ENCODE peak calls at places on chromosome X, in five cellular contexts. G is cardiac muscle cell; M is dorsolateral prefrontal cortex; W is left lung; E is CD8-positive, alpha-beta memory T cell. L is an unnamed sample.

GRCh38 chrX:82237328-82237727 is 1035.4 kb downstream of the SH3BGRL start:
- DNase-seq in W (no peak), E (no peak), M (no peak), G (no peak), L (no peak)

GRCh38 chrX:46576458-46576857 is 2.9 kb downstream of the CHST7 start:
- DNase-seq in G (peak; percentile 54), E (no peak), M (no peak), W (no peak), L (no peak)

GRCh38 chrX:42530027-42530426 is 247.9 kb downstream of the PPP1R2C start:
- DNase-seq in M (no peak), E (no peak), G (peak; percentile 62), W (no peak), L (peak; percentile 62)

GRCh38 chrX:108399427-108400165 is 38.6 kb downstream of the COL4A6 start:
- DNase-seq in E (no peak), W (no peak), M (no peak), G (peak; percentile 25), L (no peak)

GRCh38 chrX:50103866-50104566 is 96.8 kb downstream of the AKAP4 start:
- DNase-seq in E (no peak), G (no peak), W (no peak), M (no peak), L (no peak)

GRCh38 chrX:16882702-16883486 is 12.7 kb upstream of the RBBP7 start:
- DNase-seq in E (peak; percentile 76), M (peak; percentile 51), G (peak; percentile 73), W (peak; percentile 69), L (no peak)

GRCh38 chrX:47191331-47191730 is 2.3 kb upstream of the UBA1 start:
- DNase-seq in W (no peak), M (no peak), E (peak; percentile 71), G (no peak), L (no peak)

GRCh38 chrX:31217111-31217510 is 145.3 kb upstream of the FTHL17 start:
- DNase-seq in M (no peak), G (no peak), W (no peak), E (no peak), L (no peak)

GRCh38 chrX:46477435-46477834 is 67.8 kb downstream of the ZNF674 start:
- DNase-seq in M (no peak), W (no peak), G (peak; percentile 76), E (no peak), L (no peak)

GRCh38 chrX:10025742-10026493 is 58.8 kb downstream of the CLDN34 start:
- DNase-seq in G (no peak), M (no peak), W (no peak), E (no peak), L (no peak)

GRCh38 chrX:17024896-17025295 is 78.4 kb downstream of the REPS2 start:
- DNase-seq in W (no peak), E (no peak), M (no peak), G (peak; percentile 27), L (no peak)

GRCh38 chrX:11105080-11105479 is 6.1 kb upstream of the HCCS start:
- DNase-seq in G (peak; percentile 48), E (no peak), M (no peak), W (no peak), L (peak; percentile 16)

GRCh38 chrX:56802921-56803848 is 74.1 kb downstream of the NBDY start:
- DNase-seq in G (peak; percentile 72), W (no peak), E (peak; percentile 61), M (peak; percentile 86), L (no peak)

GRCh38 chrX:68999351-68999750 is 165.9 kb downstream of the PJA1 start:
- DNase-seq in M (no peak), E (no peak), G (no peak), W (no peak), L (peak; percentile 53)

GRCh38 chrX:151921866-151922265 is 9.2 kb downstream of the MAGEA4 start:
- DNase-seq in G (no peak), M (no peak), E (no peak), W (no peak), L (no peak)

GRCh38 chrX:104679175-104679574 is 113.2 kb downstream of the IL1RAPL2 start:
- DNase-seq in W (no peak), E (no peak), M (no peak), G (no peak), L (no peak)

GRCh38 chrX:97070346-97070745 is 186.6 kb downstream of the RPA4 start:
- DNase-seq in E (no peak), M (no peak), G (no peak), W (no peak), L (no peak)

GRCh38 chrX:148658115-148658725 is 157.8 kb downstream of the AFF2 start:
- DNase-seq in E (no peak), G (peak; percentile 19), W (no peak), M (no peak), L (no peak)

GRCh38 chrX:8868906-8869305 is 67.7 kb upstream of the FAM9A start:
- DNase-seq in G (peak; percentile 50), W (no peak), E (no peak), M (no peak), L (no peak)

GRCh38 chrX:51614353-51614752 is 4.4 kb downstream of the CENPVL3 start:
- DNase-seq in E (no peak), M (no peak), G (peak; percentile 69), W (no peak), L (no peak)

GRCh38 chrX:49058794-49059193 is at the start of gene CCDC120:
- DNase-seq in G (no peak), M (no peak), E (no peak), W (no peak), L (no peak)

GRCh38 chrX:96704661-96705060 is 20.0 kb downstream of the DIAPH2 start:
- DNase-seq in G (no peak), W (no peak), E (no peak), M (no peak), L (no peak)

GRCh38 chrX:77451041-77451440 is 3.9 kb downstream of the FGF16 start:
- DNase-seq in E (no peak), W (no peak), G (no peak), M (no peak), L (peak; percentile 34)

GRCh38 chrX:8430444-8430843 is 34.2 kb upstream of the VCX3B start:
- DNase-seq in W (no peak), M (no peak), E (no peak), G (no peak), L (no peak)

GRCh38 chrX:119013146-119013545 is 38.7 kb downstream of the LONRF3 start:
- DNase-seq in M (no peak), G (no peak), E (no peak), W (no peak), L (no peak)

GRCh38 chrX:72271812-72272211 is 5.2 kb downstream of the RPS4X start:
- DNase-seq in W (no peak), E (no peak), G (no peak), M (no peak), L (no peak)

GRCh38 chrX:72274526-72274925 is 2.5 kb downstream of the RPS4X start:
- DNase-seq in G (peak; percentile 36), W (no peak), M (no peak), E (no peak), L (no peak)

GRCh38 chrX:72271091-72271490 is 6.0 kb downstream of the RPS4X start:
- DNase-seq in E (no peak), M (no peak), W (no peak), G (no peak), L (no peak)

GRCh38 chrX:72273718-72274117 is 3.3 kb downstream of the RPS4X start:
- DNase-seq in E (no peak), G (no peak), M (no peak), W (no peak), L (no peak)

GRCh38 chrX:72272868-72273267 is 4.2 kb downstream of the RPS4X start:
- DNase-seq in W (no peak), E (no peak), M (no peak), G (no peak), L (no peak)
- H3K27ac ChIP-seq in W (no peak overlapping the region), E (no peak overlapping the region), M (no peak overlapping the region), G (no peak overlapping the region), L (peak overlapping the region; percentile 83)

DNA sequence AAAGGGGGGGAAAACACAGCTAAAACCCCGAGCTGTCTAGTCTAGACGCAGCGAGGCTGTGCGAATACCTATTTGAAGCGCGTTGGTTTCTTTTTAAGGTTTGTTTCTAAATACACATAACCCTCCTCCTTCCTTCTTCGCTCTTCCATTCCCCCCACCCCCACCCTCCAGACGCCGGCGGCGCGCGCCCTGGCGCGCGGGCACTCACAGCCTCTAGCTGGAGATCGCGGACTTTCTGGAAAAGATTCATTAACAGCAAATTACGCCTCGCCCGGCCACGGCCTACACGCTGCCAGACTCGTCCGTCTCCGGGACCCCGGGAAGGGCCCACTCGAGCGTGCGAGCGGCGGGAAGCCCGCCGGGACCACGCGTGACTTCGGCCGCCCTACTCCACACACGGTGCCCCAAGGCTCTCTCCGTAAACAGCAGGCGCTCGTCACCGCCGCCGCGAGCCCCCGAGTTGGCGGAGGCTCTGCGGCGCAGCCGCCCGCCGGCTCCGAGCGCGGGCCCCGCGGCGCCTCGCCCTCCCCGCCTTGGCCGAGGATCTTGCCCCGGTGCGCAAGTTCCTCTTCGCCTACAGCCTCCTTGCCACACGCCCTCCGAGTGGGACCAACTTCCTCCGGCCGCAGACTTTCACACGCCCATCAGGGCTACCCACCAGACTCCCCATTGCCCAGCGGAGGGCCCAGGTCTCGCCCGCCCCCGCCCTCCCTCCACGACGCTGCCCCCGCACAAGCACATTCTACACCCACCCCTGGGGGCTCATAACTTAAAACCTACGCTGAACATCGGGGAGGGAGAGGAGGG is 2.0 kb downstream of the BCOR start:
- DNase-seq in G (peak; percentile 45), W (peak; percentile 86), E (peak; percentile 62), M (no peak), L (no peak)
- H3K27ac ChIP-seq in G (peak overlapping the region; percentile 66), W (peak overlapping the region; percentile 87), E (peak overlapping the region; percentile 65), M (peak overlapping the region; percentile 84), L (peak overlapping the region; percentile 53)

DNA sequence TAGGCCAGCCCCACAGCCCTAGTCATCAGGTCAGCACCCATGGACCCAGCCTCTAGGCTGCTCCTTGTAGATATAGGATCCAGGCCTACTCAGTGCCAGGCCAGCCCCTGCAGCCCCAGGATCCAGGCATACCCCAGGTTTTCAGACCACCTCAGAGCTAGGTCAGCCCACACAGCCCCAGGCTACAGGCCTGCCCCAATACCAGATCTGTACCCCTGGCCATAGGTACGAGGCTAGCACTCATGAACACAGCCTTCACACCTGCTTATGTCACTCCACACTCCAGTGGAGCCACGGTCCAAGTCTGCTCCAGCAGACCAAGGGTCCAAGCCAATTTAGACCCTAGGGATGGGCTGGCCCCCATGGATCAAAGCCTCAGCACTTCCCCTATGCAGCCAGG is 191.0 kb downstream of the DLG3 start:
- DNase-seq in M (no peak), E (no peak), G (no peak), W (no peak), L (no peak)
- H3K27ac ChIP-seq in M (no peak overlapping the region), E (no peak overlapping the region), G (no peak overlapping the region), W (no peak overlapping the region), L (no peak overlapping the region)

DNA sequence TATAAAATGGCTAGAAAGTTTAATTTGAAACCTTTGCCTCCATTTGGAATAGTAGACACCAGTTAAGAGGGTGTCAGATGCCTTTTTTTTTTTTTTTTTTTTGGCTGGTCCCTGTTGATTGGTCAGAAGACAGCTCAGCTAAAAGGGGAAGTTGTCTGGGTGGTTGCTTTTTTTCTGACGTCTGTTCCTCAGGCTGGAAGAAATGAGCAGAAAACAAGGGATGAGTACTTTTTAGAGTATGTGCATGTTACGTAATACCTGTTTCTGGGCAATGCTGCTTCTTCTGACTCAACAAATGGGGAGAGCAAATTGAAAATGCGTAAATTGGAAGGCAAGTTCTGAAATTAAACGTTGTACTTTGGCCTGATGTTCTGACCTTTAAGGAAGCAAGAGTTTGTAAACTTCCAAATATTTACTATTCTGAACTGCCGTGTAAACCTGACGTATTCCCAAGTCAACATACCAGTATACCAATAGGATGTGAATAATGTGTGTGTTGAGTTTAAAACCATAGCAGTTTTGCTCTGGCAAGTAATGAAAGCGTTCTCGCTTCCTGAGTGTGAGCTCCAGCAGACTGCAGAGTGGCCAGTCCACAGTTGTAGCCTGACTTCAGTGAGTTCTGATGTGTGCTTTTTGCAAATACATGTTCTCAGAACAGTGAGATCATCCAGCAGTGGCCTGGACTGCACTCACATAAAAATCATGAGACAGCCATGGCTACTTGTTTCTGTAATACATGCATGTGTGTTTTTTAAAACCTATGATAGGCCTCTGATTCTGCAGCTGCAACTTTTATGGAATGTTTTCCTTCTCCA is 1.7 kb downstream of the SAT1 start:
- DNase-seq in W (no peak), E (no peak), M (no peak), G (peak; percentile 82), L (no peak)
- H3K27ac ChIP-seq in W (peak overlapping the region; percentile 93), E (peak overlapping the region; percentile 89), M (peak overlapping the region; percentile 84), G (peak overlapping the region; percentile 46), L (peak overlapping the region; percentile 97)

L was measured in epithelial cell of prostate.